ENCODE peak calls at places on chromosomes 12 and 14, in nine cellular contexts. D is hepatocyte, J is PC-3, N is HCT116, M is GM23248, E is MM.1S, T is OCI-LY7, C is neural progenitor cell, U is SK-N-SH. R is an unnamed sample.

GRCh38 chr12:3122841-3123678 is 45.9 kb downstream of the TSPAN9 start:
- DNase-seq in J (peak; percentile 74), C (no peak), N (no peak), E (no peak), M (peak; percentile 93), U (peak; percentile 74), D (no peak), T (no peak), R (peak; percentile 47)

GRCh38 chr14:100409016-100409385 is 85.9 kb downstream of the SLC25A47 start:
- DNase-seq in D (no peak), T (no peak), N (no peak), J (no peak), M (no peak), E (no peak), C (no peak), U (peak; percentile 50), R (no peak)

GRCh38 chr14:37179896-37180502 is 7.6 kb upstream of the SLC25A21 start:
- DNase-seq in D (no peak), N (no peak), E (no peak), C (no peak), J (peak; percentile 91), T (no peak), M (peak; percentile 77), U (no peak), R (no peak)

GRCh38 chr14:88960528-88960927 is 136.1 kb downstream of the TTC8 start:
- DNase-seq in N (no peak), E (no peak), T (no peak), C (no peak), D (no peak), M (no peak), J (no peak), U (no peak), R (no peak)

GRCh38 chr14:67313153-67313552 is 46.5 kb downstream of the ATP6V1D start:
- DNase-seq in N (no peak), C (no peak), J (peak; percentile 73), U (no peak), M (no peak), T (no peak), D (no peak), E (no peak), R (no peak)

GRCh38 chr14:102008891-102009290 is 44.5 kb downstream of the DYNC1H1 start:
- DNase-seq in E (no peak), N (no peak), U (no peak), J (no peak), T (no peak), D (no peak), M (no peak), C (no peak), R (no peak)

GRCh38 chr14:36217732-36218131 is 41.2 kb upstream of the PTCSC3 start:
- DNase-seq in N (no peak), C (no peak), D (no peak), T (no peak), J (peak; percentile 82), M (no peak), E (no peak), U (no peak), R (no peak)

GRCh38 chr12:57563358-57563757 is 13.5 kb downstream of the KIF5A start:
- DNase-seq in D (no peak), N (no peak), C (no peak), J (no peak), E (no peak), U (no peak), T (no peak), M (no peak), R (no peak)

GRCh38 chr12:54052745-54053624 is 650 bp upstream of the HOXC4 start:
- DNase-seq in M (peak; percentile 61), D (peak; percentile 51), J (no peak), E (no peak), N (no peak), T (peak; percentile 90), U (peak; percentile 84), C (no peak), R (no peak)

GRCh38 chr12:55446334-55446733 is 2.5 kb downstream of the OR6C2 start:
- DNase-seq in C (no peak), M (peak; percentile 0), E (no peak), N (no peak), U (no peak), T (no peak), D (peak; percentile 12), J (peak; percentile 11), R (peak; percentile 11)

GRCh38 chr12:78229491-78230209 is 399.0 kb downstream of the NAV3 start:
- DNase-seq in M (peak; percentile 66), N (peak; percentile 44), T (peak; percentile 60), D (peak; percentile 51), U (peak; percentile 13), C (peak; percentile 60), J (peak; percentile 83), E (peak; percentile 79), R (peak; percentile 83)

GRCh38 chr12:22447223-22447622 is 97.1 kb downstream of the C2CD5 start:
- DNase-seq in D (no peak), U (peak; percentile 1), N (no peak), C (no peak), T (no peak), E (no peak), M (no peak), J (no peak), R (no peak)

GRCh38 chr14:68566075-68566474 is 226.8 kb downstream of the ZFP36L1 start:
- DNase-seq in U (no peak), D (no peak), T (no peak), J (peak; percentile 10), M (no peak), C (no peak), E (no peak), N (no peak), R (no peak)

GRCh38 chr12:77113971-77114370 is 48.6 kb upstream of the E2F7 start:
- DNase-seq in C (no peak), J (no peak), E (no peak), D (no peak), N (no peak), T (no peak), M (peak; percentile 51), U (no peak), R (no peak)

GRCh38 chr12:77107121-77107520 is 41.8 kb upstream of the E2F7 start:
- DNase-seq in U (no peak), M (no peak), T (no peak), D (no peak), C (no peak), E (no peak), J (no peak), N (no peak), R (peak; percentile 41)

GRCh38 chr12:77104792-77105191 is 39.4 kb upstream of the E2F7 start:
- DNase-seq in U (no peak), D (no peak), C (no peak), J (peak; percentile 31), T (no peak), N (peak; percentile 39), M (peak; percentile 76), E (no peak), R (no peak)

GRCh38 chr12:77104281-77104680 is 38.9 kb upstream of the E2F7 start:
- DNase-seq in E (no peak), J (no peak), M (peak; percentile 47), U (no peak), C (no peak), N (no peak), T (no peak), D (no peak), R (no peak)

DNA sequence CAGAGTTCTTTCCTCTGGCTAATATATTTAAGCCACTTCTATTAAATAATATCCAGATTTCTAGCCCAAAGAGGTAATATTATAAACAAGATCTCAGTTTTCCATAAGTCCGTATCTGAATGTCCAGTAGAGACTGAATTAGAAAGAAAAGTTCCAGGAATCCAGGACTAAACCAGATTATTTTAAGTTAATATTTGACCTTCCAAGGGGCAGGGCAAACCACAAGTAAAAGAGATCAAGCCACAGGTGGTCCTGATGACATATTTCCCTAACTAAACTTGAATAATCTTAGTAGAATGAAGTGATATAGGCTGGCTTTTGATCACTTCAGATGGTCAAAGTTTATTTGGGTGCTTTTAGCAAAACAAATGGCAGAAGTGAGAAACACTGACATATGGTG is 43.3 kb upstream of the E2F7 start:
- DNase-seq in U (no peak), N (no peak), M (no peak), E (no peak), D (no peak), C (no peak), J (no peak), T (no peak), R (no peak)
- TF ChIP-seq EZH2phosphoT487 in U (no peak), N (no peak), M (no peak), E (no peak), D (no peak), C (no peak), J (no peak), T (no peak), R (no peak)

DNA sequence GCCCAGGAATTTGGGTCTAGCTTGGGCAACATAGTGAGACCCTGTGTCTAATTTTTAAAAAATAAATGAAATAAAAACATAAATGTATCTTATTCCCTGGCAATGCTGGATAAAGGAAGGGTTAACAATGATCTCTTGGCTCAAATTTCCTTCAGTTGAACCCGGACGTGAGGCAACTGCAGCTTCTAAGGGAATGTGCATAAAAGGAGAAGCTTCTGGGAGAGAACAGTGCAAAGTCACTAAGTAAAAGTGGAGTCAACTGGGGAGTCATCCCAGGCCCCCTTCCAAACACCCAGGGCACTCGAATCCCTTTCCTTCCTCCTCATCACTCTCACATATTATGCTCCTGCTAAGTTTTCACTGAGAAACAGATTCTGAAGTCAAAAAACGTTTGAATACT is 147.3 kb downstream of the PPM1H start:
- DNase-seq in J (no peak), N (no peak), E (no peak), D (no peak), T (no peak), C (no peak), U (no peak), M (no peak), R (no peak)
- TF ChIP-seq EZH2phosphoT487 in J (no peak), N (no peak), E (no peak), D (no peak), T (no peak), C (no peak), U (no peak), M (no peak), R (no peak)

GRCh38 chr14:84961637-84962036 is 568.3 kb upstream of the FLRT2 start:
- DNase-seq in D (no peak), N (no peak), C (peak; percentile 11), M (no peak), T (no peak), J (no peak), U (no peak), E (no peak), R (no peak)
- TF ChIP-seq EZH2phosphoT487 in D (no peak), N (no peak), C (no peak), M (no peak), T (no peak), J (no peak), U (no peak), E (no peak), R (no peak)

DNA sequence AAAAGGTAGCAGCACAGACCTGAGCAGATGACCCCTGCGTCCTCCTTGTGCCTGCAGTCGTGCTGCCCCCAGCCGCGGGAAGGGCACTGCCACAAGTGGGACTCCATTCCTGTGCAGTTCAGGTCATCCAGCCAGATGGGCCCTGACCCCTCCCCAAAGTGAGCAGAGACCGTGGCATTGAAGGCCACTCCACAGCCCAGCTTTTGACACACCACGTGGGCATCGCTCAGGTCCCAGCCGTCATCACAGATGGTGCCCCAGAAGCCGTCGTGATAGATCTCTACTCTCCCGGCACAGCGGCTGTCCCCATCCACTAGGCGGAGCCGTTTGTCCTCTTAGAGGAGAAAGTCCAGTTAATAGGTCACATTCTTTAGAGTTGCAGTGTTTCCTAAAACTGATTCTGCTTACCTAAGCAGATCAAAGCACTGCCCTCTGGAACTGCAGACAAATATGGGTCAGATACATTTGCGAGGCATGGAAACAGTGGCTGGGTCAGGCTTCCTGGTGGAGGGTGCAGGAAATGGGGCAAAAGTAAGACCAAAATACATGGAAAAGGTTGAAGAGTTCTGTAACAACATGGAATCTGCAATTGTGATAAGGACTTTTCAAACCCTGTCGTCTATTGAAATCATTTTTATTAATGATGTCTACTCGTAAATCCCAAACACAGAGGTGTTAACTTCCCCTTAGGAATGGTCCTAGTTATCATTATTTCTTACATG is 69.4 kb downstream of the CD163L1 start:
- DNase-seq in N (peak; percentile 47), J (peak; percentile 48), C (peak; percentile 70), T (peak; percentile 27), E (peak; percentile 48), M (peak; percentile 69), U (peak; percentile 40), D (peak; percentile 37), R (peak; percentile 91)
- TF ChIP-seq EZH2phosphoT487 in N (no peak), J (no peak), C (no peak), T (no peak), E (no peak), M (no peak), U (no peak), D (no peak), R (no peak)

R was measured in GM23338.